ENCODE peak calls at places on chromosome 18, in eight cellular contexts. L is neural progenitor cell, C is left ventricle myocardium inferior, X is keratinocyte, N is sigmoid colon, G is tibial artery, V is gastrocnemius medialis, F is esophagus squamous epithelium. U is an unnamed sample. For H3K27me3 and H3K4me1, the result is how much of the 10 kb centered on the place peaks cover.

GRCh38 chr18:44678725-44679055 is 2.0 kb upstream of the SETBP1 start:
- DNase-seq in X (no peak), N (no peak), C (no peak), G (no peak), F (no peak), L (no peak), V (no peak), U (no peak)

GRCh38 chr18:65235966-65236634 is 514.7 kb upstream of the CDH7 start:
- DNase-seq in C (no peak), G (no peak), L (no peak), V (no peak), N (no peak), X (no peak), F (no peak), U (no peak)

GRCh38 chr18:4125939-4126250 is 329.2 kb downstream of the DLGAP1 start:
- DNase-seq in C (no peak), L (peak), G (no peak), V (no peak), N (no peak), X (no peak), F (no peak), U (no peak)

GRCh38 chr18:55090566-55091187 is 131.4 kb upstream of the CCDC68 start:
- DNase-seq in C (no peak), X (no peak), G (no peak), F (no peak), N (no peak), L (no peak), V (no peak), U (no peak)

GRCh38 chr18:34928068-34928753 is 113.0 kb upstream of the MAPRE2 start:
- DNase-seq in G (no peak), C (no peak), V (no peak), F (no peak), X (no peak), L (no peak), N (no peak), U (no peak)

GRCh38 chr18:69689081-69689759 is 258.5 kb downstream of the CD226 start:
- DNase-seq in F (no peak), C (no peak), X (no peak), V (no peak), L (no peak), G (no peak), N (no peak), U (no peak)

GRCh38 chr18:42094875-42095274 is 139.8 kb downstream of the PIK3C3 start:
- DNase-seq in X (no peak), V (no peak), G (no peak), L (no peak), F (no peak), C (no peak), N (no peak), U (no peak)

GRCh38 chr18:830315-830901 is 18.4 kb upstream of the YES1 start:
- DNase-seq in N (no peak), L (peak), G (no peak), C (no peak), F (no peak), X (no peak), V (no peak), U (no peak)

GRCh38 chr18:71242981-71243380 is 954.1 kb downstream of the SOCS6 start:
- DNase-seq in F (no peak), L (peak), C (no peak), G (no peak), V (no peak), N (no peak), X (no peak), U (no peak)

GRCh38 chr18:32674491-32674890 is 98.3 kb downstream of the KLHL14 start:
- DNase-seq in C (no peak), N (no peak), V (no peak), L (peak), X (no peak), F (no peak), G (no peak), U (peak)

GRCh38 chr18:55869547-55869946 is 281.6 kb upstream of the TCF4 start:
- DNase-seq in C (no peak), L (no peak), V (no peak), F (no peak), X (no peak), N (no peak), G (no peak), U (no peak)

GRCh38 chr18:79634593-79634992 is 45.0 kb upstream of the CTDP1 start:
- DNase-seq in G (peak), X (no peak), C (no peak), N (peak), L (no peak), V (no peak), F (no peak), U (no peak)

GRCh38 chr18:28267878-28268625 is 91.1 kb upstream of the CDH2 start:
- DNase-seq in X (no peak), N (no peak), G (no peak), V (no peak), F (no peak), L (no peak), C (no peak), U (no peak)

GRCh38 chr18:5979971-5980457 is 84.7 kb upstream of the TMEM200C start:
- DNase-seq in C (peak), N (no peak), L (no peak), V (no peak), F (no peak), G (no peak), X (no peak), U (no peak)

GRCh38 chr18:79681484-79682387 is 2.1 kb downstream of the CTDP1 start:
- DNase-seq in F (no peak), G (peak), N (no peak), L (no peak), V (no peak), X (no peak), C (no peak), U (no peak)

GRCh38 chr18:36662000-36662399 is 166.8 kb downstream of the TPGS2 start:
- DNase-seq in V (no peak), N (no peak), C (no peak), F (no peak), G (no peak), L (peak), X (no peak), U (peak)

GRCh38 chr18:10194592-10194991 is 259.8 kb upstream of the APCDD1 start:
- DNase-seq in L (no peak), V (no peak), X (no peak), F (no peak), N (no peak), G (no peak), C (no peak), U (no peak)

GRCh38 chr18:65606551-65607130 is 144.2 kb upstream of the CDH7 start:
- DNase-seq in N (no peak), F (no peak), L (no peak), C (no peak), V (no peak), X (no peak), G (no peak), U (no peak)

GRCh38 chr18:61589724-61590065 is 256.5 kb downstream of the CDH20 start:
- DNase-seq in N (no peak), F (no peak), X (no peak), V (no peak), C (no peak), G (no peak), L (no peak), U (no peak)

GRCh38 chr18:41666251-41666650 is 288.8 kb upstream of the PIK3C3 start:
- DNase-seq in C (no peak), N (no peak), G (no peak), X (no peak), L (no peak), F (no peak), V (no peak), U (no peak)

DNA sequence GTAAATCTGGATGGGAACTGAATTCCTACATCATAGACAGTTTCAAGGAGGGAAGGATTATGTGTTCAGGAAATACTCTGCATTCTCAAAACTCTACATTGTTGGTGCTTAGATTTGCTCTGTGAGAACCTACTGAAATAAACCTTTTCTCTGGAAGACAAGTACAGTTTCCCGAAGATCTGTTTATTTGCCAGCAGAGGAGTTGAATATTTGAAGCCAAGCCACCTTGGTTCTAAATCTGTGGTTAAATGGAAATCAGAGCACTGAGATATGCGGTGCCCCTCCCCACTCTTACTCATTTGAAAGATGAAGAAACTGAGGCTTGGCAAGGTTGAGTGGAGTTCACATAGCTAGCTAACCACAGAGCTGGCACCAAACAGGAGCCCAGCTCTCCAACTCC is 146.3 kb upstream of the CTAGE1 start:
- DNase-seq in G (no peak), N (no peak), X (no peak), L (no peak), V (no peak), F (no peak), C (no peak), U (no peak)
- H3K27me3 ChIP-seq in G (under half), N (under half), X (under half), L (half or more), V (under half), F (half or more), C (under half), U (under half)

GRCh38 chr18:75209952-75210261 is 690 bp upstream of the TSHZ1 start:
- DNase-seq in G (no peak), N (no peak), C (no peak), X (no peak), V (no peak), F (no peak), L (peak), U (no peak)
- H3K4me1 ChIP-seq in G (under half), N (half or more), C (half or more), X (under half), V (half or more), F (under half), L (under half), U (under half)

DNA sequence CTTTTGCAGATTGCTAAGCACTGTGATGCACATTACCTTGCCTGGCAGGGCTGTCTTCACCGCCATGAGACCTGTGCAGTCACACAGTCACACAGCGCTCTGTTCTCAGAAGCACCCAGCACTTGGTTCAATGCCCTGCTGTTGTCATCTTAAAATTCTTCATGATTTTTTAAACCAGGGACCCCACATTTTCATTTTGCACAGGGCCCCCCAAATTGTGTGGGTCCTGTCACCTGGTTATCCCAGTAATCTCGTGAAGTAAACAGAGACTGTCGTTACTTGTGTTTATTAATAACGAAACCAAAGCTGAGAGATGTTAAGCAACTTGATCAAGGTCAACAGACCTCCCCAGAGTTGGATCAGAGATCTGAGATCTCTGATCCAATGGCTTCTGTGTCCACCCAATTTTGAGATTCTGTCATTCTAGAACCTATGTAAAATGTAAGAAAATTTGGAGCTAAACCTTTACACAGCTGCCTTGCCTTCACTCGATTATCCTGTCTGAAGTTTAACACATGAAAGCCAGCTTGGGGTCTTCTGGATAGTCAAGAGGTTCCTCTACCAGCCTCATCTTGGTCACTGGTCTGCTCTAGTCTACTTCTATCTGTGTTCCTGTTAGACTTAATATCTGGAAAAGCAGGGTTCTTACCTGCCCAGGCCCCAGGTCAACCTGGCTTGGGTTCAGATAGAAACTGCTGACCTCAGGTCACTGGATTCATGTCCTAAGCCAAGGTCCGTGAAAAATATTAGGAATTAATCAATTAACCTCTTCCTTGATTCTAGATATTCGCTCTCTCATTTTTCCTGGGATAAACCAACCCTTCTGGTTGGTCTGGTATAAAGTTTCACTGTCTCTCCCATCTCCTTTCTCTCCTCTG is 13.7 kb upstream of the TTC39C start:
- DNase-seq in V (no peak), L (no peak), X (no peak), C (no peak), N (no peak), F (no peak), G (no peak), U (no peak)
- H3K27ac ChIP-seq in V (no peak), L (no peak), X (no peak), C (no peak), N (no peak), F (peak), G (no peak), U (no peak)

GRCh38 chr18:57425096-57425495 is 10.1 kb upstream of the ONECUT2 start:
- DNase-seq in C (no peak), N (no peak), X (no peak), V (no peak), F (no peak), L (no peak), G (no peak), U (no peak)

GRCh38 chr18:57427429-57428181 is 7.6 kb upstream of the ONECUT2 start:
- DNase-seq in V (no peak), G (no peak), L (peak), F (no peak), X (no peak), N (no peak), C (no peak), U (peak)

GRCh38 chr18:57428221-57429150 is 6.7 kb upstream of the ONECUT2 start:
- DNase-seq in G (no peak), V (no peak), F (no peak), N (no peak), C (no peak), L (peak), X (no peak), U (peak)

GRCh38 chr18:57423821-57424220 is 11.4 kb upstream of the ONECUT2 start:
- DNase-seq in X (no peak), C (no peak), L (no peak), G (no peak), F (no peak), N (no peak), V (no peak), U (no peak)

GRCh38 chr18:57426187-57426586 is 9.0 kb upstream of the ONECUT2 start:
- DNase-seq in V (no peak), F (no peak), G (no peak), N (no peak), C (no peak), L (no peak), X (no peak), U (no peak)
- H3K27me3 ChIP-seq in V (half or more), F (half or more), G (under half), N (under half), C (half or more), L (half or more), X (half or more), U (under half)

GRCh38 chr18:77058186-77058847 is 74.3 kb downstream of the MBP start:
- DNase-seq in C (peak), N (peak), L (no peak), F (no peak), G (peak), X (no peak), V (peak), U (peak)

GRCh38 chr18:77055429-77056310 is 76.9 kb downstream of the MBP start:
- DNase-seq in L (no peak), G (peak), N (no peak), F (no peak), V (no peak), C (no peak), X (no peak), U (no peak)

GRCh38 chr18:77054606-77055428 is 77.8 kb downstream of the MBP start:
- DNase-seq in X (no peak), F (peak), N (peak), V (peak), G (peak), C (peak), L (peak), U (peak)

GRCh38 chr18:77057043-77057442 is 75.5 kb downstream of the MBP start:
- DNase-seq in N (no peak), X (no peak), G (no peak), L (no peak), F (no peak), V (peak), C (peak), U (peak)

DNA sequence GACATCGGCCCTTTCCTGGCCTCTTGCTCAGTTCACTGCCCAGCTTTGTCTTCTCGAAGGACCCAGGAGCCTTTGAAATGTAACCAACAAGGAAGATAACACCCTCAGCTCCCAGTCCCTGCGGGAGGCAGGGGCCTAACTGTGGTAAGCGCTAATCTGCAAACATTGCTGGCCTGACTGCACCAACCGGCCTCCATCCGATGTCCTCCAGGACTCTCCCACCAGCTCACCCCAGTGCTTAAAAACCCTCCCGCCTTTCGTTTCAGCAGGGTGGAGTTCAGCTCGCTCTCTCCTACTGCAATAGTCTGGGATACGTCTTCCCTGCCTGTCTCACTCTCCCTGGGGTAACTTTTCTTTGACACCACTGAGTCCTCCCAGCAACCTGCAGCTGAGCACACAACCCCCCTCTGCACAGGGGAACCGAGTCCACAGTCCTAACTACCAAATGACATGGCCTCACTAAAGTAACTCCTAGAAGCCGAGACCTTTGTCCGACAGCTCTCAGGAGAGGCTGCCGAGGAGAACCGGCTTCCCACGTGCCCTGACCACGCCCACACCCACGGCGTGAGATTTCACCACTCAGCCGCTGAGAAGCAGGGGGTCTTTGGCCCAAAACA is 76.1 kb downstream of the MBP start:
- DNase-seq in V (no peak), G (peak), N (no peak), C (no peak), X (no peak), L (peak), F (no peak), U (peak)
- H3K4me1 ChIP-seq in V (half or more), G (under half), N (under half), C (half or more), X (under half), L (under half), F (under half), U (under half)

GRCh38 chr18:26548144-26549102 is at the start of gene KCTD1:
- DNase-seq in X (no peak), N (peak), F (peak), V (peak), C (peak), G (peak), L (peak), U (peak)
- H3K27ac ChIP-seq in X (peak), N (peak), F (peak), V (peak), C (peak), G (peak), L (no peak), U (peak)

GRCh38 chr18:31041346-31042067 is 1.0 kb downstream of the DSC3 start:
- DNase-seq in G (no peak), L (peak), C (no peak), V (no peak), F (no peak), N (no peak), X (no peak), U (peak)

GRCh38 chr18:31043709-31044108 is 1.2 kb upstream of the DSC3 start:
- DNase-seq in C (no peak), V (no peak), L (no peak), G (no peak), N (no peak), X (no peak), F (no peak), U (no peak)

GRCh38 chr18:31040982-31041345 is 1.6 kb downstream of the DSC3 start:
- DNase-seq in G (no peak), N (no peak), X (no peak), C (no peak), L (peak), V (no peak), F (no peak), U (no peak)

GRCh38 chr18:31042068-31042390 is 513 bp downstream of the DSC3 start:
- DNase-seq in V (no peak), C (no peak), N (no peak), G (no peak), X (no peak), L (no peak), F (no peak), U (no peak)

GRCh38 chr18:31042391-31043181 is at the start of gene DSC3:
- DNase-seq in N (no peak), G (peak), C (no peak), L (peak), X (no peak), F (no peak), V (no peak), U (peak)
- H3K27me3 ChIP-seq in N (under half), G (under half), C (half or more), L (half or more), X (under half), F (half or more), V (under half), U (under half)

DNA sequence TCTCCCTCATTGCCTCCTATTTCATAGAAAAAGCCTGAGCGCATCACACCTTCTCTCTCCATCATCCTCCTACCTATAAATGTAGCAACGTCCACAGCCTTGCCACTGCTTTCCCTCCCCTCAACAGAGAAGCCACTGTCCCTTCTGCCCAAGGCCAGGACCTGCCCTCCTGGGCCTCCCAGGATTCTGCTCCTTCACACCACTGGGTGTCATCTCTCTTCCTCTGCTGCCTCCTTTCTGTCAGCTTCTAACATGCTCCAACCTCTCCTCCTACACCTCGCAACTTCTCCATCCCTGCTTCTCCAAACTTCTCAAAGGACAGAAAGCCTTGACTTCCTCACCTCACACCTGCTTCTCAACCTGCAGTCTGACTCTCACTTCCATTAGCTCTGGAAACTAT is 21.2 kb upstream of the ME2 start:
- DNase-seq in F (no peak), C (no peak), L (no peak), X (no peak), G (no peak), N (no peak), V (no peak), U (peak)
- H3K4me1 ChIP-seq in F (under half), C (under half), L (under half), X (under half), G (under half), N (under half), V (under half), U (under half)

GRCh38 chr18:63105636-63106316 is 213.8 kb downstream of the BCL2 start:
- DNase-seq in F (no peak), G (no peak), N (no peak), C (no peak), X (no peak), L (no peak), V (peak), U (no peak)
- H3K27ac ChIP-seq in F (no peak), G (no peak), N (no peak), C (no peak), X (no peak), L (no peak), V (no peak), U (no peak)

GRCh38 chr18:22339913-22340312 is 77.8 kb downstream of the CTAGE1 start:
- DNase-seq in X (no peak), V (no peak), L (no peak), F (no peak), G (no peak), C (no peak), N (no peak), U (no peak)
- H3K27me3 ChIP-seq in X (under half), V (under half), L (half or more), F (under half), G (under half), C (under half), N (under half), U (under half)